ENCODE peak calls at places on chromosomes 11 and 22, in seven cellular contexts. N is HCT116, C is GM23338, D is Peyer's patch, P is OCI-LY7, W is astrocyte, R is tibial artery. Z is an unnamed sample. For H3K4me1, the result is how much of the 10 kb centered on the place peaks cover.

GRCh38 chr11:96211433-96211832 is 131.6 kb downstream of the MAML2 start:
- DNase-seq in N (no peak), C (no peak), D (no peak), P (no peak), W (no peak), R (no peak), Z (no peak)

GRCh38 chr11:10498022-10498400 is 42.9 kb downstream of the AMPD3 start:
- DNase-seq in N (no peak), C (no peak), D (no peak), P (no peak), W (no peak), R (no peak), Z (no peak)

GRCh38 chr11:85182437-85183109 is 444.6 kb downstream of the DLG2 start:
- DNase-seq in N (peak), C (peak), D (no peak), P (peak), W (peak), R (no peak), Z (no peak)

GRCh38 chr11:65448418-65449196 is 26.0 kb downstream of the NEAT1 start:
- DNase-seq in N (no peak), C (peak), D (no peak), P (no peak), W (no peak), R (no peak), Z (peak)

GRCh38 chr22:28442264-28442950 is 237.2 kb downstream of the TTC28 start:
- DNase-seq in N (peak), C (peak), D (peak), P (peak), W (peak), R (peak), Z (peak)

GRCh38 chr22:38124236-38124974 is 13.9 kb upstream of the BAIAP2L2 start:
- DNase-seq in N (no peak), C (peak), D (no peak), P (no peak), W (no peak), R (no peak), Z (peak)

GRCh38 chr22:26483439-26484359 is at the start of the genes HPS4 and SRRD:
- DNase-seq in N (peak), C (peak), D (peak), P (peak), W (peak), R (peak), Z (peak)

GRCh38 chr11:60864856-60865513 is 2.4 kb upstream of the ZP1 start:
- DNase-seq in N (no peak), C (no peak), D (peak), P (no peak), W (no peak), R (no peak), Z (no peak)

GRCh38 chr11:119000906-119001305 is 3.0 kb downstream of the CENATAC start:
- DNase-seq in N (no peak), C (no peak), D (no peak), P (no peak), W (peak), R (no peak), Z (no peak)

GRCh38 chr22:37032134-37032534 is 12.6 kb downstream of the MPST start:
- DNase-seq in N (no peak), C (no peak), D (no peak), P (no peak), W (no peak), R (no peak), Z (no peak)

GRCh38 chr11:100876826-100877545 is 189.9 kb downstream of the ARHGAP42 start:
- DNase-seq in N (no peak), C (peak), D (no peak), P (no peak), W (peak), R (no peak), Z (no peak)

GRCh38 chr11:12765428-12765827 is 91.2 kb downstream of the TEAD1 start:
- DNase-seq in N (no peak), C (no peak), D (no peak), P (peak), W (no peak), R (no peak), Z (no peak)

GRCh38 chr22:40209945-40210485 is 32.3 kb downstream of the TNRC6B start:
- DNase-seq in N (no peak), C (no peak), D (no peak), P (peak), W (no peak), R (no peak), Z (no peak)

GRCh38 chr11:2664886-2665746 is 34.7 kb downstream of the KCNQ1OT1 start:
- DNase-seq in N (no peak), C (no peak), D (no peak), P (no peak), W (no peak), R (no peak), Z (peak)

GRCh38 chr11:130424613-130425140 is 3.7 kb downstream of the ADAMTS8 start:
- DNase-seq in N (no peak), C (no peak), D (no peak), P (no peak), W (no peak), R (no peak), Z (no peak)

GRCh38 chr11:130427049-130427388 is 1.4 kb downstream of the ADAMTS8 start:
- DNase-seq in N (no peak), C (no peak), D (no peak), P (no peak), W (no peak), R (no peak), Z (no peak)

GRCh38 chr11:130426223-130427048 is 2.0 kb downstream of the ADAMTS8 start:
- DNase-seq in N (no peak), C (no peak), D (no peak), P (no peak), W (no peak), R (no peak), Z (peak)

GRCh38 chr11:130423541-130424155 is 4.8 kb downstream of the ADAMTS8 start:
- DNase-seq in N (no peak), C (no peak), D (no peak), P (no peak), W (no peak), R (no peak), Z (no peak)

DNA sequence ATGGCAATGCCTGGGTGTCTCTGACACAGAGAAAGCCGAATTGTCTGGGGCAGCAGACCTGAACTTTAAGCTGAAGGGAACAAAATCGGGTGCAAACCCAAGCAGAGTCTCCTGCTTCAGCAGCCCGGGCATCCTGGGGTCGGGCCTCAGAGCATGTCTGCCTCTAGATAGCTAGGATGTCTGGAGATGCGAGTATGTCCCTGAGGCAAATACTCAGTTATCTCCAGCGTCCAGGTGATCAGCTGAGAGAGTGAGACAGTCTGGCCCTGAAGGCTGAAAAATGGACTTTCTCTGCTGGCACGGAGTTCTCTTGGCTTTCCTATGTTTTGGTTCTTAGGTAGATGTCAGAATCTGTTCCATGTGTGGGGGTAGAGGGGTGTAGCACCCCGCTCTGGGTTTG is 3.3 kb downstream of the ADAMTS8 start:
- DNase-seq in N (no peak), C (no peak), D (no peak), P (no peak), W (no peak), R (no peak), Z (no peak)
- H3K4me1 ChIP-seq in N (under half), C (under half), D (under half), P (under half), W (under half), R (under half), Z (under half)

GRCh38 chr11:117993988-117994741 is 8.0 kb downstream of the IL10RA start:
- DNase-seq in N (no peak), C (no peak), D (no peak), P (no peak), W (no peak), R (peak), Z (no peak)
- H3K4me1 ChIP-seq in N (under half), C (under half), D (under half), P (under half), W (under half), R (under half), Z (under half)

DNA sequence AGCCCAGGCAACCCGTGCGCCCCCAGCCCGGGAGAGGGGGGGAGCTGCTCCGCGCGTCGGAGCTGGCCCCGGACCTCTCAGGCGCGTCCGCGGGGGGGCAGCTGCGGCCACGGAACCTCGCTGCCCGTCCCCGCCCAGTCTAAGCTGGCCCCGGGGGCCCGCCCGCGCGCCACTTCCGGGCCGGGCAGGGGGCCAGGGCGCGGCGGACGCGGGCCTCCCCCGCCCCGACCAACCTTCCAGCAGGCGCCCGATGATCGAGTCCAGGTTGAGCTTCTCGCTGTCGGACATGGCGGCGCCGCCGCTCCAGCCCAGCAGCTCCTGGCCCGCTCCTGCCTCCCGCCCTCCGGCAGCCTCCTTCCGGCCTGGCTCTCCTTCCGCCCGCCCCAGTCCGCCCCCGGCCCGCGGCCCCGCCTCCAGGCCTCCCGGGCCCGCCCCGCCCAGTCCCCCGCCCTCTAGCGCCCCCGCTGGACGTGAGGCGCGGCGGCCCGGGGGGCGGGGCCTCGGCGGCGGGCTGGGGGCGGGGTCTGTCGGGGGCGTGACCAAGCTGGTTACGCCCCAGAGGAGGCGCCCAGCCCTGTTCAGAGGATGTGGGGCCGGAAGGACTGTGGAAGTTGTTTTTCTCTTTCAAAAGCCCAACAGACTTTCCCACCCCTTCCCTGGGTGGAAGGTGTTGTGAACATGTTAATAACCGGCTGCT is at the start of gene PPP1CA:
- DNase-seq in N (peak), C (peak), D (peak), P (peak), W (peak), R (peak), Z (peak)
- H3K4me1 ChIP-seq in N (under half), C (under half), D (under half), P (half or more), W (under half), R (under half), Z (under half)

DNA sequence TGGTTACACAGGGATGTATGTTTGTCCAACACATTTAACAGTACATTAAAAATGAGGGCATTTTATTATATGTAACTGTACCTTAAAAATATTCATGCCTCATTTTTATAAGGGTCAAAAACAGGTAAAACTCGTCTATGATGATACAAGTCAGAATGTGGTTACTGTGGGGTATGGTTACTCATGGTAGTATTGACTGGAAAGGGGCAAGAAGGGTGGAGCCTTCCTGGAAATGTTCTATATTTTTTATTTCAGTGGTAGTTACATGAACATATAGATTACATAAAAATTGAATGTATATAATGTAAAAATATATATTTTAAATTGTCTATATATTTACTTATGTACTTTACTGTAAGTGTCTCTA is 99.8 kb downstream of the STIM1 start:
- DNase-seq in N (no peak), C (no peak), D (no peak), P (no peak), W (no peak), R (no peak), Z (no peak)
- H3K4me1 ChIP-seq in N (under half), C (under half), D (under half), P (under half), W (under half), R (under half), Z (under half)

DNA sequence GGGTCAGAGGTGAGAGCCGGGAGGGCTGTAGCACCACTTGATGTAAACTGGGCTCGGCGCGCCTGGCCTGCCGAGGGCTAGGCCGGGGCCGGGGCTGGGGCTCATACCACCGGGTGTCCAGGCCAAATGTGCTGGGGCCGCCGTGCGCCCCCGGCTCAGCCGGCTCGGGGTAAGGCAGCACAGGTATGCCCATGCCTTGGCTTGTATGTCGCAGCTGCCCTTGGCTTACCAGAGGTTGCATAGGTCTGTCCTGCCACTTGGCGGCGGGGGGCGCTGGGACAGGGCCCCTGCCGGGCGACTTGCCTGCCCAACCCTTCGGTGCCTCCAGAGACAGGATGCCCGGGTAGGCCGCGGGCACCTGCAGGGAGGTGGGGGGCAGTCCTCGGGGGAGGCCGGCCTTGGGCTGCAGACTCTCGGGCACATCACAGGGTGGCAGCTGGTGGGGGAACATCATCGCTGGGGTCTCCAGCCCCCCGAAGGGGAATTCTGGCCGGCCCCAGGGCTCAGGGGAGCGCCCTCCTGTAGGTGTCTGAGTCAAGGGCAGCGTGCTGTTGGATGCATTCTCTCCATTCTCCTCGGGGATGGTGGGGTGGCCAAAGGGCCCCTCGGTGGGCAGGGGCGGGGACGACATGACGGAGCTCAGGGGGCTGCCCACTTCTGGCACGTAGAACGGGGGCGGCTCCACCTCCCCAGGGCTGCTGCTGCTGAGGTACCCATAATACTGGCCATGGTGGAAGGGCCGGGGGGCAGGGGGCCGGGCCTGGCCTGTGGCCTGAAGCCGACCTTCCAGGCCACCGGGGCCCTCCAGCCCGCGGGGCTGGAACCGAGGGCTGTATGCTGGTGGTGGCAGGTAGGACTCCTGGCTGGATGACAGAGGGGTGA is 36.4 kb downstream of the IGSF9B start:
- DNase-seq in N (no peak), C (no peak), D (no peak), P (no peak), W (no peak), R (no peak), Z (no peak)
- H3K4me1 ChIP-seq in N (under half), C (under half), D (under half), P (under half), W (under half), R (under half), Z (under half)

GRCh38 chr11:58222730-58223129 is 6.0 kb downstream of the OR10Q1 start:
- DNase-seq in N (no peak), C (no peak), D (no peak), P (no peak), W (no peak), R (no peak), Z (no peak)
- H3K4me1 ChIP-seq in N (under half), C (under half), D (under half), P (under half), W (under half), R (under half), Z (under half)

GRCh38 chr11:121482231-121483129 is 29.7 kb upstream of the SORL1-AS1 start:
- DNase-seq in N (no peak), C (no peak), D (no peak), P (peak), W (no peak), R (no peak), Z (no peak)
- H3K4me1 ChIP-seq in N (under half), C (under half), D (under half), P (under half), W (under half), R (under half), Z (under half)

GRCh38 chr11:31240340-31240904 is 129.1 kb downstream of the DCDC1 start:
- DNase-seq in N (peak), C (peak), D (no peak), P (peak), W (peak), R (no peak), Z (no peak)
- H3K4me1 ChIP-seq in N (under half), C (half or more), D (under half), P (under half), W (under half), R (under half), Z (under half)

DNA sequence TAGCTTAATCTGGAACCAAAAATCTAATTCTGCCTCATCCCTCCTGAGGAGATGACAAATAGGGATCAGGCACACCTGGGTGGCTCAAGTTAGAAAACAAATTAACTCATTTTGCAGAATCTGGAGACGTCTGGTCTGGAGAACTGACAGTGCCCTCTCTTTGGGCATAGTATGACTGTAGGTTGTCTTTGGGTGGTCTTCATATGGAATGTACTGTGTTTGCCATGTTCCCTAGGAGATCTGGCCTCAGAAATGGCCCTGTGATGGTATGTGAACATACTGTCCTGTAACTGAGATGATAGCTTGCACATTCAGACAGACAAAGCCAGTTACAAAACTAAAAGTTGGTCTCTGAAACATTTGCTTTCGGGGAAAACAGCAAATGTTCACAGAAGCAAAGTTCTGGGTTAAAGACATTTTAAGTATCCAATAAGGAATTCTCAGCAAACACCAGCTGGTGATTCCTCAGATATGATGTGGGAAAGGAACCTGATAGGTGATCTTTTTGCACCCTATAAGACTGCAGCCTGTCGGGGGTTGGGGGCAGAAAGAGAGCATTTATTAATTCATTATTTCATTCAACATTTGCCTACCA is 29.7 kb downstream of the CD44 start:
- DNase-seq in N (no peak), C (no peak), D (no peak), P (no peak), W (no peak), R (no peak), Z (no peak)
- H3K4me1 ChIP-seq in N (half or more), C (under half), D (under half), P (under half), W (half or more), R (half or more), Z (under half)

GRCh38 chr11:86510674-86511073 is 136.0 kb downstream of the CCDC81 start:
- DNase-seq in N (no peak), C (no peak), D (no peak), P (no peak), W (no peak), R (no peak), Z (no peak)
- H3K4me1 ChIP-seq in N (under half), C (under half), D (under half), P (under half), W (under half), R (under half), Z (under half)